ENCODE peak calls at places on chromosome 17, in six cellular contexts. M is uterus, Z is upper lobe of right lung, T is body of pancreas, Y is tibial artery, Q is fibroblast of lung. R is an unnamed sample. For H3K4me1, the result is how much of the 10 kb centered on the place peaks cover.

GRCh38 chr17:63442549-63443035 is 3.5 kb downstream of the CYB561 start:
- DNase-seq in M (no peak), Z (no peak), T (no peak), Y (no peak), Q (no peak), R (no peak)

GRCh38 chr17:47004906-47005305 is 25.9 kb upstream of the RPRML start:
- DNase-seq in M (no peak), Z (no peak), T (no peak), Y (no peak), Q (no peak), R (no peak)

GRCh38 chr17:13027246-13027645 is 9.4 kb upstream of the ELAC2 start:
- DNase-seq in M (no peak), Z (no peak), T (no peak), Y (no peak), Q (no peak), R (no peak)

GRCh38 chr17:70905796-70906195 is 736.5 kb downstream of the KCNJ2 start:
- DNase-seq in M (no peak), Z (no peak), T (peak), Y (peak), Q (peak), R (peak)

GRCh38 chr17:36683387-36683786 is 82.0 kb downstream of the MRM1 start:
- DNase-seq in M (no peak), Z (no peak), T (no peak), Y (no peak), Q (no peak), R (no peak)

GRCh38 chr17:2064147-2064489 is 9.2 kb downstream of the HIC1 start:
- DNase-seq in M (no peak), Z (no peak), T (no peak), Y (no peak), Q (no peak), R (no peak)

GRCh38 chr17:9386401-9386800 is 189.2 kb downstream of the STX8 start:
- DNase-seq in M (no peak), Z (no peak), T (no peak), Y (no peak), Q (peak), R (no peak)

GRCh38 chr17:64750891-64751677 is 89.0 kb upstream of the SMURF2 start:
- DNase-seq in M (no peak), Z (no peak), T (no peak), Y (no peak), Q (no peak), R (no peak)

GRCh38 chr17:41393294-41393693 is 4.1 kb downstream of the KRT31 start:
- DNase-seq in M (no peak), Z (no peak), T (no peak), Y (no peak), Q (no peak), R (no peak)

GRCh38 chr17:82229686-82230626 is 1.1 kb downstream of the SLC16A3 start:
- DNase-seq in M (no peak), Z (peak), T (no peak), Y (no peak), Q (peak), R (no peak)

GRCh38 chr17:64448665-64449512 is at the start of gene MILR1:
- DNase-seq in M (peak), Z (no peak), T (no peak), Y (peak), Q (peak), R (peak)

GRCh38 chr17:79570653-79571052 is 40.2 kb downstream of the RBFOX3 start:
- DNase-seq in M (no peak), Z (no peak), T (no peak), Y (no peak), Q (no peak), R (no peak)

GRCh38 chr17:42541041-42541833 is 5.2 kb downstream of the NAGLU start:
- DNase-seq in M (no peak), Z (no peak), T (no peak), Y (no peak), Q (no peak), R (no peak)

GRCh38 chr17:14156689-14157088 is 80.0 kb downstream of the CDRT15 start:
- DNase-seq in M (no peak), Z (no peak), T (no peak), Y (no peak), Q (peak), R (no peak)

GRCh38 chr17:40922239-40922638 is 15.2 kb downstream of the KRT23 start:
- DNase-seq in M (peak), Z (no peak), T (no peak), Y (peak), Q (peak), R (peak)

GRCh38 chr17:29740017-29740416 is 117.3 kb upstream of the CORO6 start:
- DNase-seq in M (no peak), Z (no peak), T (no peak), Y (no peak), Q (no peak), R (no peak)

GRCh38 chr17:45371414-45372324 is 54.8 kb upstream of the MAP3K14 start:
- DNase-seq in M (peak), Z (peak), T (peak), Y (peak), Q (peak), R (peak)

GRCh38 chr17:61904094-61904710 is 23.6 kb downstream of the INTS2 start:
- DNase-seq in M (no peak), Z (no peak), T (no peak), Y (no peak), Q (no peak), R (no peak)

GRCh38 chr17:76997981-76998531 is 129.9 kb downstream of the MGAT5B start:
- DNase-seq in M (no peak), Z (no peak), T (no peak), Y (no peak), Q (no peak), R (no peak)

GRCh38 chr17:28711723-28712036 is at the start of gene PROCA1:
- DNase-seq in M (no peak), Z (no peak), T (no peak), Y (no peak), Q (no peak), R (no peak)

GRCh38 chr17:20268700-20269475 is 198.5 kb downstream of the LGALS9B start:
- DNase-seq in M (no peak), Z (no peak), T (no peak), Y (no peak), Q (no peak), R (no peak)

DNA sequence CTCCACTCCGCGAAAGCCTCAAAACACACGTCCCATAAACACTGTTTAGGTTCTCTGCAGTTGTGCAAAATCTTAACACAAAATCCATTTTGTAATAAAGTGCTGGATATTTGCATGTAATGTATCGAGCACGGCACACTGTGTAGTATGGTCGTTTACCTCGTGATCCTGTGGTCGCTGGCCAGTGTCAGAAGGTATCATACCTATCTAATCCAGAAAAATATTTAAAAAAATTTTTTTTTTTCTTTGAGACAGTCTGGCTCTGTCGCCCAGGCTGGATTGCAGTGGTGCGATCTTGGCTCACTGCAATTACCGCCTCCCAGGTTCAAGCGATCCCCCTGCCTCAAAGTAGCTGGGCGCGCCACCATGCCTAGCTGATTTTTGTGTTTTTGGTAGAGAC is 996 bp downstream of the RPL38 start:
- DNase-seq in M (no peak), Z (no peak), T (no peak), Y (no peak), Q (no peak), R (no peak)
- H3K4me1 ChIP-seq in M (under half), Z (under half), T (under half), Y (under half), Q (under half), R (under half)

DNA sequence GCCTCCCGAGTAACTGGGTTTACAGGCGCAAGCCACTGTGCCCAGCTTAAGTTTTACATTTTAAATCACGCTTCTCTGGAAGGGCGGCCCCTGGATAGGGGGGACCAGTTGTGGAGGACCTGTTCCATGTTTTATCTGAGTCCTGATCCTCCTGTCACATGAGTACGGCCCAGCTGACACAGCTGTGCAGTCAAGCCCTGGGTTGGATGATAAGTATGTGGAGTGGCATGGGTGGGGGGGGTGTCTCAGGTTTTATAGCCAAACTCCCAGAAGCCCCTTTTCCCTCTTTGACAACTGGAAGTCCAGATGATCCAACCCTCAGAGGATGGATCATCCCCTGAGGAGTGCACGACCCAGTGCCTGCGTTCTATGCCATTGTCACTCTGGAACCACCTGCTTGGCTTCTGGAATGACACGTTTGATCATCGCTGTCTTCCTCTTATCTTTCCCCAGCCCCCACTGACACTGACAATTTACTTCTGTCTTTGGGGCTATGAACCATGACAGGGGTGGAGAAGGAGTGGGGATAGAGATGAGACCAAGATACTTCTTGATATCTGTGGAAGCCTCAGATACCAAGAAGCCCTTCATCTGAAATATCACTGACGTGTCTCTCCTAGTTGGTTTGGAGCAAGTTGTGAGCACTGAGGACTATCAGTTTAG is 191.2 kb downstream of the MSI2 start:
- DNase-seq in M (no peak), Z (no peak), T (no peak), Y (no peak), Q (no peak), R (no peak)
- H3K4me1 ChIP-seq in M (under half), Z (under half), T (under half), Y (under half), Q (under half), R (under half)

GRCh38 chr17:75694536-75694935 is 26.7 kb upstream of the ITGB4 start:
- DNase-seq in M (no peak), Z (no peak), T (no peak), Y (no peak), Q (no peak), R (peak)

GRCh38 chr17:75695141-75695829 is 26.0 kb upstream of the ITGB4 start:
- DNase-seq in M (no peak), Z (no peak), T (no peak), Y (no peak), Q (peak), R (no peak)

GRCh38 chr17:75695830-75696271 is 25.4 kb upstream of the ITGB4 start:
- DNase-seq in M (no peak), Z (no peak), T (no peak), Y (no peak), Q (no peak), R (peak)

GRCh38 chr17:75692976-75693375 is 25.8 kb downstream of the SAP30BP start:
- DNase-seq in M (no peak), Z (no peak), T (no peak), Y (no peak), Q (no peak), R (peak)

GRCh38 chr17:75693500-75694481 is 26.7 kb downstream of the SAP30BP start:
- DNase-seq in M (peak), Z (peak), T (peak), Y (peak), Q (peak), R (peak)
- H3K4me1 ChIP-seq in M (under half), Z (under half), T (half or more), Y (under half), Q (under half), R (half or more)

GRCh38 chr17:17767096-17767470 is 69.7 kb downstream of the SREBF1 start:
- DNase-seq in M (no peak), Z (no peak), T (no peak), Y (no peak), Q (no peak), R (no peak)

GRCh38 chr17:17766351-17767095 is 70.3 kb downstream of the SREBF1 start:
- DNase-seq in M (no peak), Z (no peak), T (no peak), Y (no peak), Q (no peak), R (no peak)

GRCh38 chr17:17765921-17766320 is 70.9 kb downstream of the SREBF1 start:
- DNase-seq in M (no peak), Z (no peak), T (no peak), Y (no peak), Q (no peak), R (no peak)

GRCh38 chr17:17768415-17769088 is 68.2 kb downstream of the SREBF1 start:
- DNase-seq in M (no peak), Z (no peak), T (no peak), Y (no peak), Q (no peak), R (no peak)

GRCh38 chr17:17767497-17768286 is 69.1 kb downstream of the SREBF1 start:
- DNase-seq in M (no peak), Z (no peak), T (no peak), Y (no peak), Q (no peak), R (no peak)
- H3K4me1 ChIP-seq in M (under half), Z (under half), T (under half), Y (under half), Q (under half), R (half or more)

GRCh38 chr17:59331129-59331928 is at the start of gene YPEL2:
- DNase-seq in M (peak), Z (peak), T (peak), Y (peak), Q (peak), R (peak)
- H3K4me1 ChIP-seq in M (under half), Z (half or more), T (half or more), Y (half or more), Q (under half), R (half or more)

GRCh38 chr17:50165066-50165465 is 739 bp upstream of the SGCA start:
- DNase-seq in M (no peak), Z (no peak), T (no peak), Y (no peak), Q (no peak), R (peak)
- H3K4me1 ChIP-seq in M (under half), Z (under half), T (under half), Y (half or more), Q (under half), R (under half)

DNA sequence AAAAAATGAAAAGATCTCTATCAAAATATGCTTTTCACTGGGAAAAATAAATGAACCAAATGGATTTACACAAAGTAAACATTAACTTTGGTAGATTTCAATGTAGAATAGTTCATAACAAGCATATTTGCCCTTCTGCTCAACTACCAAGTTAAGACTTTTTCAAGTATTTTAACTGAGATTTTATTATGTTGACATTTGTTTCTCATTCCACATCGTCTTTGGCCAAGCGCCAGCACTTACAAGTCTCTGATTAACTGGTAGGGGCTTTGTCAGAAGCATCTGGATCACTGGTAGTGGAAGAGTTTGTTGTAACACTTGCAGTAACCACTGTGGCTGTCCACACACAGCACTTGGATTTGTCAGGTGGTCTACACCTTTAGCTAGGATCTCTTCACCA is 22.9 kb downstream of the SLFN12L start:
- DNase-seq in M (no peak), Z (no peak), T (no peak), Y (no peak), Q (peak), R (no peak)
- H3K4me1 ChIP-seq in M (under half), Z (under half), T (under half), Y (under half), Q (under half), R (under half)

GRCh38 chr17:74740641-74741387 is 3.8 kb downstream of the RAB37 start:
- DNase-seq in M (no peak), Z (no peak), T (no peak), Y (no peak), Q (no peak), R (no peak)
- H3K4me1 ChIP-seq in M (under half), Z (half or more), T (under half), Y (under half), Q (under half), R (under half)